ENCODE peak calls at places on chromosomes 5 and 9, in nine cellular contexts. I is tibial nerve, M is IMR-90, L is breast epithelium, Z is heart left ventricle, W is A549, U is HepG2, Y is HCT116, R is K562. K is an unnamed sample.

GRCh38 chr9:95980262-95981125 is 105.0 kb downstream of the ERCC6L2 start:
- DNase-seq in U (no peak), Y (no peak), L (no peak), I (no peak), W (no peak), Z (no peak), M (peak), R (no peak), K (no peak)

GRCh38 chr9:137801023-137801319 is 76.6 kb upstream of the CACNA1B start:
- DNase-seq in Z (no peak), W (no peak), L (no peak), U (no peak), Y (no peak), I (no peak), R (no peak), M (no peak), K (no peak)

GRCh38 chr9:86706391-86706790 is 240.9 kb downstream of the GAS1 start:
- DNase-seq in L (no peak), U (no peak), W (no peak), Y (no peak), I (no peak), M (peak), R (no peak), Z (no peak), K (no peak)

GRCh38 chr5:133119233-133119711 is 67.5 kb downstream of the HSPA4 start:
- DNase-seq in L (no peak), Z (no peak), M (no peak), W (no peak), U (no peak), Y (no peak), R (no peak), I (no peak), K (no peak)

GRCh38 chr9:35705836-35706430 is 16.2 kb upstream of the TPM2 start:
- DNase-seq in L (no peak), M (no peak), Z (peak), W (no peak), R (no peak), I (no peak), Y (no peak), U (no peak), K (no peak)

GRCh38 chr5:67215592-67216471 is 19.2 kb upstream of the CD180 start:
- DNase-seq in L (peak), I (peak), Z (peak), R (no peak), M (peak), Y (no peak), W (no peak), U (peak), K (peak)

GRCh38 chr9:37540634-37541033 is 35.5 kb downstream of the FBXO10 start:
- DNase-seq in Z (peak), M (no peak), U (no peak), L (peak), I (no peak), Y (no peak), R (no peak), W (no peak), K (no peak)

GRCh38 chr5:31845351-31845750 is 206.4 kb downstream of the PDZD2 start:
- DNase-seq in I (no peak), L (no peak), W (no peak), U (no peak), Y (no peak), R (no peak), Z (no peak), M (no peak), K (no peak)

GRCh38 chr5:54696931-54697330 is 179.4 kb downstream of the SNX18 start:
- DNase-seq in Z (no peak), I (no peak), L (no peak), Y (no peak), R (no peak), M (no peak), U (no peak), W (no peak), K (no peak)

GRCh38 chr5:83450183-83450839 is 21.2 kb upstream of the VCAN start:
- DNase-seq in L (no peak), R (no peak), W (no peak), I (no peak), U (no peak), Z (no peak), M (no peak), Y (no peak), K (no peak)

GRCh38 chr5:132474131-132474723 is 16.3 kb downstream of the IRF1 start:
- DNase-seq in Z (peak), R (no peak), L (no peak), W (no peak), U (no peak), Y (no peak), I (no peak), M (no peak), K (no peak)

GRCh38 chr9:113580041-113580953 is 116.8 kb downstream of the RGS3 start:
- DNase-seq in R (no peak), L (peak), M (peak), Y (no peak), W (no peak), U (no peak), Z (peak), I (peak), K (no peak)

GRCh38 chr5:131640043-131640856 is 5.2 kb upstream of the RAPGEF6 start:
- DNase-seq in Z (no peak), L (no peak), R (peak), I (no peak), M (peak), U (no peak), Y (no peak), W (no peak), K (no peak)

GRCh38 chr5:73126381-73126780 is 6.0 kb downstream of the TMEM171 start:
- DNase-seq in Z (no peak), Y (no peak), R (no peak), I (no peak), W (no peak), M (no peak), U (no peak), L (no peak), K (no peak)

GRCh38 chr5:180860273-180860886 is 696 bp downstream of the ZFP62 start:
- DNase-seq in M (no peak), R (peak), L (no peak), U (peak), I (no peak), Z (no peak), W (peak), Y (peak), K (no peak)

GRCh38 chr9:131607591-131607990 is 62.3 kb downstream of the PRRT1B start:
- DNase-seq in M (no peak), W (no peak), I (no peak), L (no peak), Z (no peak), U (no peak), R (no peak), Y (no peak), K (no peak)

GRCh38 chr5:58628626-58629025 is 45.8 kb downstream of the RAB3C start:
- DNase-seq in R (no peak), M (no peak), Z (no peak), Y (no peak), U (no peak), I (no peak), L (no peak), W (no peak), K (no peak)

GRCh38 chr5:141001854-141002666 is 35.8 kb downstream of the PCDHAC2 start:
- DNase-seq in L (no peak), W (peak), Z (no peak), R (no peak), U (no peak), M (no peak), Y (peak), I (no peak), K (peak)

GRCh38 chr5:181189363-181189961 is 15.5 kb downstream of the TRIM7 start:
- DNase-seq in R (no peak), Z (no peak), I (no peak), W (no peak), Y (no peak), M (peak), U (no peak), L (no peak), K (no peak)

GRCh38 chr5:129460951-129461815 is 1.1 kb downstream of the ADAMTS19 start:
- DNase-seq in L (no peak), M (no peak), I (no peak), U (no peak), W (peak), Y (no peak), R (peak), Z (peak), K (peak)

GRCh38 chr5:94693845-94694370 is 75.4 kb downstream of the SLF1 start:
- DNase-seq in W (no peak), M (no peak), Z (no peak), U (no peak), I (no peak), L (no peak), R (no peak), Y (no peak), K (no peak)

GRCh38 chr5:177317959-177318377 is 6.3 kb upstream of the MXD3 start:
- DNase-seq in M (peak), Z (peak), L (peak), R (peak), U (peak), Y (peak), W (peak), I (peak), K (peak)

GRCh38 chr9:133238272-133238850 is 29.3 kb upstream of the OBP2B start:
- DNase-seq in Z (peak), I (peak), R (peak), Y (peak), U (peak), W (peak), M (no peak), L (peak), K (peak)

GRCh38 chr5:115600771-115601170 is 1.5 kb downstream of the TICAM2 start:
- DNase-seq in Y (no peak), U (no peak), M (peak), W (no peak), L (no peak), I (no peak), Z (no peak), R (no peak), K (no peak)

GRCh38 chr5:45508155-45508554 is 188.0 kb downstream of the HCN1 start:
- DNase-seq in M (no peak), L (no peak), R (no peak), I (no peak), Y (no peak), Z (no peak), W (no peak), U (no peak), K (no peak)

GRCh38 chr9:114504341-114505186 is 709 bp downstream of the WHRN start:
- DNase-seq in M (peak), W (peak), I (peak), L (peak), Z (peak), U (no peak), Y (peak), R (peak), K (peak)

GRCh38 chr5:102865171-102865509 is 110.0 kb downstream of the PAM start:
- DNase-seq in R (no peak), W (no peak), L (no peak), U (no peak), I (no peak), Y (peak), Z (no peak), M (peak), K (no peak)

GRCh38 chr9:11269036-11269435 is 656.2 kb upstream of the PTPRD start:
- DNase-seq in U (no peak), Z (no peak), W (no peak), Y (no peak), I (no peak), R (no peak), M (no peak), L (no peak), K (no peak)

GRCh38 chr5:125140855-125141254 is 394.4 kb upstream of the ZNF608 start:
- DNase-seq in I (no peak), Y (no peak), U (peak), W (no peak), L (no peak), R (no peak), Z (no peak), M (peak), K (no peak)

GRCh38 chr9:72038890-72039410 is 21.5 kb downstream of the C9orf57 start:
- DNase-seq in W (peak), M (peak), L (peak), R (peak), Y (peak), Z (peak), U (peak), I (peak), K (peak)

GRCh38 chr9:35827486-35827885 is 1.0 kb downstream of the FAM221B start:
- DNase-seq in M (peak), L (no peak), Z (no peak), W (no peak), I (no peak), R (no peak), Y (no peak), U (no peak), K (no peak)

GRCh38 chr9:121556580-121556979 is 56.9 kb upstream of the GGTA1 start:
- DNase-seq in W (no peak), Y (no peak), L (peak), M (peak), U (no peak), R (no peak), Z (peak), I (peak), K (no peak)

GRCh38 chr5:58040044-58040443 is 419.8 kb downstream of the PLK2 start:
- DNase-seq in Z (no peak), R (no peak), M (no peak), Y (no peak), W (no peak), L (no peak), U (no peak), I (no peak), K (no peak)

GRCh38 chr5:89297111-89297510 is 414.1 kb upstream of the MEF2C start:
- DNase-seq in U (no peak), W (no peak), Y (no peak), I (no peak), L (no peak), M (no peak), Z (no peak), R (no peak), K (no peak)

GRCh38 chr9:134063088-134063875 is 4.5 kb downstream of the BRD3 start:
- DNase-seq in Z (no peak), L (no peak), R (no peak), W (no peak), I (no peak), M (no peak), Y (no peak), U (no peak), K (no peak)

GRCh38 chr9:133515240-133515610 is 9.5 kb downstream of the MYMK start:
- DNase-seq in R (no peak), I (no peak), U (no peak), L (no peak), Y (no peak), M (no peak), Z (no peak), W (no peak), K (no peak)

GRCh38 chr5:142439208-142439607 is 114.4 kb upstream of the SPRY4 start:
- DNase-seq in W (no peak), R (no peak), Y (no peak), M (no peak), I (no peak), Z (no peak), L (no peak), U (no peak), K (no peak)

GRCh38 chr5:68027519-68027918 is 188.0 kb upstream of the PIK3R1 start:
- DNase-seq in Z (no peak), Y (no peak), M (peak), L (no peak), I (no peak), U (no peak), W (no peak), R (no peak), K (peak)

DNA sequence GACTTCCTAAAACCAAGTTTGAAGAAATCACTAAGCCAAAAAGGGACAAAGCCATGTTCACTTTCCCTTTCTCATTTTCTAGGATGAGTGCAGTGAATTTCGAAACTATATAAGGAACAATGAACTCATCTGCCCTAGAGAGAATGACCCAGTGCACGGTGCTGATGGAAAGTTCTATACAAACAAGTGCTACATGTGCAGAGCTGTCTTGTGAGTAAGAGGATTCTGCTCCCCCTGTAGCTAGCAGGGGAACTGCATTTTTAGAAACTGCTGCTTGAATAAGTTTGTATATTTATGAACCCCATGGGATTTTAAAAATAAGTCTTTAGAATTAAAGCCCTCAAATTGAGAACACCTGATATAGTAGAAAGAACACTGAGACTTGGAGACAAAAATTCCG is 42.7 kb upstream of the SPINK14 start:
- DNase-seq in W (no peak), M (peak), Z (no peak), R (no peak), L (no peak), I (no peak), U (peak), Y (no peak), K (no peak)
- TF ChIP-seq CTCF in W (no peak), M (no peak), Z (no peak), R (no peak), L (no peak), I (no peak), U (no peak), Y (peak), K (no peak)

DNA sequence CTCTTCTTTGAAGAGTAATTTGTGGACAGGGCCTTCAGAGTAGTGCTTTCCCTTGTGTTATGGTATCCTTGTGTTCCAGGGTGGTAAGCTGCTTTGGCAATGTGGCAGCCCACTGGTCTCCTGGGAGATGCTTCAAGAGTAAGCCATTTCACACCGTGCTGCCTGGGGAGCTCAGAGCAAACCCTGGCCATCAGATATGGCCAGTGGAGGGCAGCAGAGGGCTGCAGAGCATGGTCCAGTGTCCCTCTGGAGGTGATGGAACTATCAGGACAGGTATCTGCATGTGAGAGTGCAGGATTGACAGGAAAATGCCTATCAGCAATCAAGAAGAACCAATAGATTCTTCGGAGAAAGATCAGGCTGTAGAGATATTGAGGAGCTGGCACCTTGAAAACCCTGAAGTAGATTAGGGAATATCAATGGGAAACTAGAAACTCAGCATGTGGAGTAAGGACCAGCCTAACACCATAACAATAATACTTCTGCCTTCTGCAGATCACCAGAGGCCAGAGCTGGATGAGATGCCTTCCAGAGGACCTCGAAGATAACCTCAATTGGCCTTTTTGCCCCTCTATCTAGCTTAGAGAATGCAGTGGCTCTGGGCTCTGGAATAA is 90.8 kb downstream of the PLPPR1 start:
- DNase-seq in R (peak), L (no peak), U (peak), I (no peak), M (no peak), W (peak), Y (peak), Z (peak), K (no peak)
- TF ChIP-seq POLR2A in R (no peak), L (no peak), U (no peak), I (no peak), M (no peak), W (no peak), Y (no peak), Z (no peak), K (no peak)

GRCh38 chr5:40688127-40688756 is 8.5 kb downstream of the PTGER4 start:
- DNase-seq in L (peak), W (peak), Y (peak), M (peak), Z (peak), U (peak), R (peak), I (peak), K (peak)
- H3K27ac ChIP-seq in L (peak), W (peak), Y (no peak), M (peak), Z (peak), U (no peak), R (no peak), I (no peak), K (peak)

DNA sequence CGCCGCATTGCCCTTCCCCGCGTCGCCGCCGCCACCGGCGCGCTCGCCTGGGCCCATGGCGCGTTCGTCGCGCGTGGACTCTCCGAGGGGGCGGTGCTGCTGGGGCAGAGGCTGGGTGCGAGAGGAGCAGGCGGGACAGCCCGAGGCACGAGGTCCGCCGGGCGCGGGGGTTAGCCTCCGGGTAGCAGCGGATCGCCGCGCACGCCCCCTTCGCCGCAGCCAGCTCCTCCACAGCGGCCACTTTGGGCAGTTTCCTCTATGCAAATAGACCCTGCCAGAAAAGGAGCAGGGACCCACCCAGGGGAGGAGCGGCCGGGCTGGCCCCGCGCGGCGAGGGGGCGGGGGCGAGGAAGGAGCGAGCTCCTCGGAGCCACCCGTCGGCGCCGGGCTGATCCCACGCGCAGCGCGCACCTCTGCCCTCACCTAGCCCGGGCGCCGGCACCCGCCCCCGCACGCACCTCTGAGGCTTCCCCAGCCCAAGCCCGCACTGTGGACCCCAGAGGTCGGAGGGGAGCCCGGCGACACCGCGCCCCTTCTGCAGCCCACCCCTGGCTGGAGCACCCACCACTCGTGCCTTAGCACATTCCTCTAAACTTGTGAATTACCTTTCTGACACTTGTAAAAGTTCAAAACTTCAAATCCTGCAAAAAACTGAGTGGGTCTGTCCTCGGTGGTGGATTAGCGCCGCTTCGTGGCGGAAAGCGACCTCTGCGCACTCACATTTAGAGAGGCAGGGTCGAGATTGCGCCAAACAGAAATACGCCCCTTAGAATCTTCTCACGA is at the start of gene COL23A1:
- DNase-seq in Z (peak), U (no peak), I (peak), W (no peak), Y (no peak), R (peak), M (peak), L (peak), K (peak)
- TF ChIP-seq CTCF in Z (peak), U (peak), I (peak), W (peak), Y (no peak), R (peak), M (peak), L (no peak), K (peak)

GRCh38 chr9:136447173-136447778 is 7.6 kb upstream of the INPP5E start:
- DNase-seq in M (no peak), Z (no peak), I (no peak), L (no peak), W (no peak), R (no peak), Y (no peak), U (no peak), K (no peak)
- TF ChIP-seq POLR2A in M (no peak), Z (no peak), I (no peak), L (no peak), W (no peak), R (no peak), Y (no peak), U (no peak), K (no peak)